ENCODE peak calls at places on chromosome 13, in nine cellular contexts. Y is neural progenitor cell, X is PC-3, L is OCI-LY7, R is hepatocyte, K is MM.1S, V is HCT116, P is GM23248, A is SK-N-SH. Z is an unnamed sample.

GRCh38 chr13:96662036-96662435 is 332.2 kb downstream of the OXGR1 start:
- DNase-seq in Y (no peak), X (peak; percentile 15), L (no peak), R (no peak), K (no peak), V (no peak), P (peak; percentile 8), A (no peak), Z (no peak)

GRCh38 chr13:50685491-50685890 is 158.0 kb downstream of the DLEU7 start:
- DNase-seq in Y (peak; percentile 58), X (peak; percentile 30), L (no peak), R (no peak), K (no peak), V (no peak), P (peak; percentile 40), A (no peak), Z (peak; percentile 44)

GRCh38 chr13:81017525-81018152 is 676.7 kb upstream of the SPRY2 start:
- DNase-seq in Y (peak; percentile 70), X (peak; percentile 61), L (peak; percentile 46), R (peak; percentile 77), K (peak; percentile 68), V (peak; percentile 16), P (peak; percentile 65), A (peak; percentile 44), Z (peak; percentile 81)

GRCh38 chr13:46639033-46639981 is 86.3 kb downstream of the LRCH1 start:
- DNase-seq in Y (no peak), X (no peak), L (no peak), R (peak; percentile 8), K (no peak), V (no peak), P (no peak), A (no peak), Z (no peak)

GRCh38 chr13:29937836-29938235 is 87.4 kb upstream of the UBL3 start:
- DNase-seq in Y (no peak), X (no peak), L (no peak), R (no peak), K (no peak), V (no peak), P (peak; percentile 9), A (no peak), Z (peak; percentile 42)

GRCh38 chr13:37143901-37144300 is 38.4 kb upstream of the CSNK1A1L start:
- DNase-seq in Y (no peak), X (no peak), L (no peak), R (no peak), K (no peak), V (no peak), P (peak; percentile 48), A (no peak), Z (no peak)

GRCh38 chr13:35787937-35788336 is 311.4 kb upstream of the MAB21L1 start:
- DNase-seq in Y (peak; percentile 25), X (no peak), L (no peak), R (no peak), K (no peak), V (no peak), P (no peak), A (peak; percentile 36), Z (peak; percentile 29)

GRCh38 chr13:27635256-27635655 is 13.6 kb downstream of the POLR1D start:
- DNase-seq in Y (no peak), X (no peak), L (no peak), R (no peak), K (no peak), V (no peak), P (no peak), A (no peak), Z (no peak)

GRCh38 chr13:112513761-112514160 is 74.2 kb downstream of the TUBGCP3 start:
- DNase-seq in Y (no peak), X (no peak), L (no peak), R (no peak), K (no peak), V (no peak), P (no peak), A (no peak), Z (no peak)

GRCh38 chr13:44272692-44273091 is 100.9 kb upstream of the SERP2 start:
- DNase-seq in Y (no peak), X (no peak), L (no peak), R (no peak), K (no peak), V (no peak), P (peak; percentile 58), A (no peak), Z (no peak)

GRCh38 chr13:30319703-30320102 is 12.4 kb upstream of the KATNAL1 start:
- DNase-seq in Y (no peak), X (no peak), L (no peak), R (no peak), K (no peak), V (no peak), P (peak; percentile 50), A (no peak), Z (no peak)

GRCh38 chr13:112106467-112107141 is 39.7 kb downstream of the SOX1 start:
- DNase-seq in Y (peak; percentile 88), X (no peak), L (no peak), R (no peak), K (no peak), V (no peak), P (no peak), A (no peak), Z (peak; percentile 68)

GRCh38 chr13:67238277-67238859 is 8.2 kb upstream of the PCDH9 start:
- DNase-seq in Y (no peak), X (peak; percentile 63), L (peak; percentile 60), R (peak; percentile 37), K (peak; percentile 13), V (peak; percentile 4), P (peak; percentile 30), A (peak; percentile 19), Z (peak; percentile 24)

GRCh38 chr13:68851026-68851425 is 1256.6 kb upstream of the ATXN8OS start:
- DNase-seq in Y (no peak), X (peak; percentile 4), L (no peak), R (no peak), K (peak; percentile 7), V (no peak), P (no peak), A (no peak), Z (no peak)

GRCh38 chr13:97388385-97388784 is 45.6 kb upstream of the RAP2A start:
- DNase-seq in Y (no peak), X (no peak), L (peak; percentile 2), R (no peak), K (no peak), V (no peak), P (no peak), A (peak; percentile 11), Z (no peak)

GRCh38 chr13:97875218-97875617 is 78.3 kb upstream of the IPO5 start:
- DNase-seq in Y (no peak), X (no peak), L (no peak), R (no peak), K (no peak), V (no peak), P (no peak), A (no peak), Z (peak; percentile 22)

GRCh38 chr13:72384186-72384823 is 343.1 kb downstream of the MZT1 start:
- DNase-seq in Y (no peak), X (no peak), L (no peak), R (no peak), K (no peak), V (no peak), P (no peak), A (no peak), Z (peak; percentile 44)

GRCh38 chr13:103694033-103694432 is 627.8 kb upstream of the SLC10A2 start:
- DNase-seq in Y (no peak), X (no peak), L (no peak), R (no peak), K (peak; percentile 61), V (no peak), P (no peak), A (no peak), Z (peak; percentile 51)

GRCh38 chr13:50740052-50740741 is 103.3 kb downstream of the DLEU7 start:
- DNase-seq in Y (no peak), X (no peak), L (no peak), R (no peak), K (no peak), V (no peak), P (peak; percentile 38), A (no peak), Z (no peak)

GRCh38 chr13:35879111-35879510 is 252.1 kb downstream of the DCLK1 start:
- DNase-seq in Y (no peak), X (no peak), L (no peak), R (no peak), K (peak; percentile 28), V (no peak), P (no peak), A (no peak), Z (no peak)

GRCh38 chr13:110589991-110590390 is 25.4 kb upstream of the NAXD start:
- DNase-seq in Y (no peak), X (no peak), L (no peak), R (no peak), K (no peak), V (no peak), P (no peak), A (no peak), Z (no peak)

GRCh38 chr13:94247890-94248289 is 231.6 kb downstream of the DCT start:
- DNase-seq in Y (no peak), X (no peak), L (no peak), R (no peak), K (no peak), V (no peak), P (no peak), A (no peak), Z (no peak)

GRCh38 chr13:89899302-89900103 is 1448.0 kb upstream of the MIR17HG start:
- DNase-seq in Y (no peak), X (peak; percentile 3), L (no peak), R (no peak), K (no peak), V (no peak), P (no peak), A (no peak), Z (no peak)
- TF ChIP-seq EZH2phosphoT487 in Y (no peak), X (no peak), L (no peak), R (no peak), K (no peak), V (no peak), P (no peak), A (no peak), Z (no peak)

GRCh38 chr13:48194392-48194754 is 38.6 kb upstream of the ITM2B start:
- DNase-seq in Y (no peak), X (peak; percentile 30), L (no peak), R (no peak), K (no peak), V (no peak), P (peak; percentile 53), A (no peak), Z (no peak)
- TF ChIP-seq EZH2phosphoT487 in Y (no peak), X (no peak), L (no peak), R (no peak), K (no peak), V (no peak), P (no peak), A (no peak), Z (no peak)

GRCh38 chr13:38693641-38694040 is 6.8 kb downstream of the FREM2 start:
- DNase-seq in Y (no peak), X (no peak), L (no peak), R (no peak), K (no peak), V (no peak), P (no peak), A (no peak), Z (no peak)
- TF ChIP-seq EZH2phosphoT487 in Y (no peak), X (no peak), L (no peak), R (no peak), K (no peak), V (no peak), P (no peak), A (no peak), Z (no peak)

DNA sequence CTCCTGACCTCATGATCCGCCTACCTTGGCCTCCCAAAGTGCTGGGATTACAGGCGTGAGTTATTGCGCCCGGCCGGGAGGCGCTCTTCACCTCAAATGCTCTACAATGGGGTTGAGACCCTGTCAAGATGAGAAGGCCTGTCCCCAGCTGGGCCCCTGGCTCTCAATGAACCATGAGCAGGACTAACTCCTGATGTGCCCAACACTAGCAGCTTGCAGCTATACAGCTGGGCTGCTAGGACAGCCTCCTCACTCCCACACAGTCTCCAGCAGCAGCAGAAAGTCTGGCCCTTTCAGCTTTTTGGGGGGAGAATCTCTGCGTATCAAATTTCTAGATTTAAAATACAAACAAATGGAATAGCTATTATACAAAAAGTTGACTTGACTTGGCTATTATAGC is 30.3 kb downstream of the TMTC4 start:
- DNase-seq in Y (no peak), X (no peak), L (no peak), R (no peak), K (no peak), V (no peak), P (no peak), A (no peak), Z (no peak)
- TF ChIP-seq EZH2phosphoT487 in Y (no peak), X (no peak), L (no peak), R (no peak), K (no peak), V (no peak), P (no peak), A (no peak), Z (no peak)

Z was measured in GM23338.